ENCODE peak calls at places on chromosomes 6 and 20, in ten cellular contexts. H is ascending aorta; G is lung; T is mucosa of descending colon; K is tibial nerve; P is activated B cell treated with CpG ODN at 0.5 μM for 24 hours; Y is activated CD8-positive, alpha-beta T cell treated with anti-CD3 and anti-CD28 coated beads for 36 hours; X is PC-3; C is AG04449; I is GM13977. W is an unnamed sample.
A peak's percentile ranks its signal among the peaks of the same experiment; 100 is the strongest.

GRCh38 chr20:4341804-4342560 is 326.6 kb upstream of the RNF24 start:
- DNase-seq in H (no peak), G (no peak), T (no peak), K (no peak), P (no peak), Y (no peak), X (peak; percentile 75), C (peak; percentile 42), I (no peak), W (no peak)

GRCh38 chr20:50817776-50818172 is 22.9 kb downstream of the BCAS4 start:
- DNase-seq in H (no peak), G (no peak), T (no peak), K (no peak), P (no peak), Y (peak; percentile 16), X (no peak), C (no peak), I (no peak), W (no peak)

GRCh38 chr6:141521440-141521839 is 611.3 kb upstream of the GJE1 start:
- DNase-seq in H (no peak), G (no peak), T (no peak), K (no peak), P (no peak), Y (no peak), X (peak; percentile 40), C (no peak), I (no peak), W (no peak)

GRCh38 chr6:4608361-4609115 is 167.7 kb upstream of the CDYL start:
- DNase-seq in H (no peak), G (no peak), T (no peak), K (no peak), P (no peak), Y (no peak), X (no peak), C (no peak), I (no peak), W (no peak)

GRCh38 chr20:42041000-42041565 is 422.9 kb upstream of the CHD6 start:
- DNase-seq in H (no peak), G (no peak), T (no peak), K (no peak), P (no peak), Y (no peak), X (no peak), C (no peak), I (no peak), W (no peak)

GRCh38 chr6:136709429-136709828 is 82.8 kb downstream of the MAP3K5 start:
- DNase-seq in H (no peak), G (no peak), T (no peak), K (no peak), P (no peak), Y (no peak), X (no peak), C (no peak), I (no peak), W (no peak)

GRCh38 chr6:168641455-168641854 is 200.5 kb downstream of the SMOC2 start:
- DNase-seq in H (no peak), G (no peak), T (no peak), K (no peak), P (no peak), Y (no peak), X (no peak), C (no peak), I (no peak), W (no peak)

GRCh38 chr6:157107915-157108651 is 215.2 kb downstream of the TMEM242 start:
- DNase-seq in H (no peak), G (no peak), T (no peak), K (no peak), P (no peak), Y (peak; percentile 26), X (peak; percentile 82), C (peak; percentile 78), I (no peak), W (no peak)

GRCh38 chr20:58228103-58228483 is 360 bp downstream of the ANKRD60 start:
- DNase-seq in H (no peak), G (no peak), T (no peak), K (no peak), P (peak; percentile 27), Y (no peak), X (no peak), C (no peak), I (no peak), W (no peak)

GRCh38 chr20:8223096-8223870 is 91.2 kb downstream of the PLCB1 start:
- DNase-seq in H (no peak), G (no peak), T (no peak), K (no peak), P (no peak), Y (no peak), X (peak; percentile 50), C (peak; percentile 91), I (no peak), W (no peak)

GRCh38 chr6:107604549-107604948 is 114.6 kb downstream of the SOBP start:
- DNase-seq in H (no peak), G (no peak), T (no peak), K (no peak), P (no peak), Y (no peak), X (no peak), C (no peak), I (no peak), W (no peak)

GRCh38 chr6:107611060-107611824 is 121.3 kb downstream of the SOBP start:
- DNase-seq in H (no peak), G (no peak), T (no peak), K (no peak), P (no peak), Y (no peak), X (no peak), C (no peak), I (no peak), W (no peak)

GRCh38 chr6:107606407-107606806 is 116.5 kb downstream of the SOBP start:
- DNase-seq in H (no peak), G (no peak), T (no peak), K (no peak), P (no peak), Y (no peak), X (no peak), C (no peak), I (no peak), W (no peak)

GRCh38 chr6:107603029-107603428 is 113.1 kb downstream of the SOBP start:
- DNase-seq in H (no peak), G (no peak), T (no peak), K (no peak), P (no peak), Y (no peak), X (no peak), C (no peak), I (no peak), W (no peak)

GRCh38 chr6:107607109-107607508 is 117.2 kb downstream of the SOBP start:
- DNase-seq in H (no peak), G (no peak), T (no peak), K (no peak), P (no peak), Y (no peak), X (no peak), C (no peak), I (no peak), W (no peak)
- TF ChIP-seq CTCF in H (no peak), G (no peak), T (no peak), K (no peak), P (no peak), Y (no peak), X (no peak), C (no peak), I (no peak), W (no peak)

DNA sequence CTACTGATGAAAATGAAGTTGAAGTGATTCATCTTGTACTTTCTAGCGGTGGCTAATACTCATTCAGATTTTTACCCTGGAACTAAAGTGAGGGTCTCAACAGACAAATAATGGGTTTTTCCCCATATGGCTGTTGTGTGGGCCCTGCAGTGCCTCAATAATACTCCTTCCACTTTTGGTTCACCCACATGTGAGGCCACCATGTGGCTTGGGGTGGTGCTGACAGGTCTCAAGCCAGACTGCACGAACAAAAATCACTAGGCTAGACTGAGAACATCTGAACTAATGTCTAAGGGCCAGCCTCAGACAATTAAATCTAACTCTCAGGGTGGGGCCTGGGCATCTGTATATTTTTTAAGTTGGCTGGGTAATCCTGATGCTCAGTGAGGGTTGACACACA is 7.9 kb upstream of the COL12A1 start:
- DNase-seq in H (no peak), G (no peak), T (no peak), K (no peak), P (no peak), Y (peak; percentile 44), X (no peak), C (no peak), I (peak; percentile 12), W (no peak)
- TF ChIP-seq CTCF in H (no peak), G (no peak), T (no peak), K (no peak), P (no peak), Y (no peak), X (no peak), C (no peak), I (peak; percentile 19), W (no peak)

GRCh38 chr6:37303891-37304503 is 46.1 kb upstream of the TMEM217 start:
- DNase-seq in H (no peak), G (no peak), T (no peak), K (no peak), P (no peak), Y (peak; percentile 32), X (peak; percentile 64), C (no peak), I (peak; percentile 50), W (no peak)
- TF ChIP-seq CTCF in H (peak; percentile 29), G (no peak), T (no peak), K (no peak), P (no peak), Y (peak; percentile 65), X (peak; percentile 84), C (peak; percentile 74), I (peak; percentile 62), W (no peak)

GRCh38 chr6:15109338-15110090 is 136.4 kb upstream of the JARID2 start:
- DNase-seq in H (no peak), G (no peak), T (no peak), K (no peak), P (no peak), Y (no peak), X (no peak), C (no peak), I (no peak), W (no peak)

GRCh38 chr6:15108383-15108715 is 137.5 kb upstream of the JARID2 start:
- DNase-seq in H (no peak), G (no peak), T (no peak), K (no peak), P (no peak), Y (no peak), X (no peak), C (no peak), I (no peak), W (no peak)

GRCh38 chr6:15107644-15108382 is 138.1 kb upstream of the JARID2 start:
- DNase-seq in H (no peak), G (no peak), T (no peak), K (no peak), P (no peak), Y (no peak), X (no peak), C (no peak), I (no peak), W (no peak)

GRCh38 chr6:15113587-15113986 is 132.3 kb upstream of the JARID2 start:
- DNase-seq in H (no peak), G (no peak), T (no peak), K (no peak), P (no peak), Y (no peak), X (no peak), C (no peak), I (no peak), W (no peak)

GRCh38 chr6:15110721-15111354 is 135.0 kb upstream of the JARID2 start:
- DNase-seq in H (no peak), G (no peak), T (no peak), K (no peak), P (no peak), Y (no peak), X (no peak), C (no peak), I (no peak), W (no peak)
- TF ChIP-seq CTCF in H (no peak), G (no peak), T (no peak), K (no peak), P (no peak), Y (no peak), X (no peak), C (no peak), I (no peak), W (no peak)